ENCODE peak calls at places on chromosomes 4 and X, in four cellular contexts. K is psoas muscle, I is upper lobe of right lung, Z is stomach. P is an unnamed sample.

GRCh38 chrX:57266871-57267270 is 19.6 kb upstream of the FAAH2 start:
- DNase-seq in I (no peak), K (no peak), Z (no peak), P (no peak)

GRCh38 chr4:13349096-13349495 is 135.0 kb downstream of the RAB28 start:
- DNase-seq in Z (no peak), K (no peak), I (no peak), P (no peak)

GRCh38 chr4:135605096-135605495 is 1403.5 kb upstream of the PABPC4L start:
- DNase-seq in K (no peak), I (no peak), Z (no peak), P (no peak)

GRCh38 chr4:140049924-140050681 is 103.9 kb downstream of the MAML3 start:
- DNase-seq in I (no peak), K (no peak), Z (no peak), P (no peak)

GRCh38 chr4:16790508-16790907 is 107.9 kb downstream of the LDB2 start:
- DNase-seq in K (no peak), I (no peak), Z (no peak), P (no peak)

GRCh38 chr4:145843651-145844050 is 95.0 kb downstream of the ZNF827 start:
- DNase-seq in K (no peak), I (no peak), Z (no peak), P (no peak)

GRCh38 chr4:137601924-137602323 is 69.6 kb upstream of the PCDH18 start:
- DNase-seq in Z (no peak), I (no peak), K (no peak), P (no peak)

GRCh38 chr4:177194906-177195305 is 114.8 kb upstream of the NEIL3 start:
- DNase-seq in Z (no peak), I (no peak), K (no peak), P (no peak)

GRCh38 chr4:42048394-42048793 is 58.1 kb downstream of the SLC30A9 start:
- DNase-seq in K (no peak), Z (no peak), I (no peak), P (no peak)

GRCh38 chr4:12488672-12489071 is 995.5 kb downstream of the RAB28 start:
- DNase-seq in I (no peak), Z (no peak), K (no peak), P (no peak)

GRCh38 chrX:25002658-25003015 is 13.1 kb downstream of the ARX start:
- DNase-seq in K (no peak), I (no peak), Z (no peak), P (no peak)

GRCh38 chr4:30720021-30720655 is at the start of gene PCDH7:
- DNase-seq in Z (peak; percentile 37), I (no peak), K (peak; percentile 49), P (no peak)

GRCh38 chr4:166091146-166091545 is 218.1 kb downstream of the TLL1 start:
- DNase-seq in I (no peak), K (no peak), Z (no peak), P (no peak)

GRCh38 chr4:7557447-7557846 is 122.7 kb upstream of the PSAPL1 start:
- DNase-seq in I (no peak), K (no peak), Z (no peak), P (no peak)

GRCh38 chr4:140238353-140239041 is 84.5 kb upstream of the MAML3 start:
- DNase-seq in Z (peak; percentile 85), K (peak; percentile 96), I (peak; percentile 92), P (no peak)

GRCh38 chrX:129798888-129799287 is 19.1 kb downstream of the SASH3 start:
- DNase-seq in I (no peak), Z (no peak), K (no peak), P (no peak)

GRCh38 chrX:119410854-119411253 is 11.7 kb downstream of the SLC25A43 start:
- DNase-seq in K (no peak), I (no peak), Z (no peak), P (no peak)

GRCh38 chr4:1504786-1505500 is 98.7 kb upstream of the NKX1-1 start:
- DNase-seq in Z (no peak), K (peak; percentile 34), I (peak; percentile 54), P (no peak)

GRCh38 chr4:1717129-1718094 is 3.7 kb downstream of the TMEM129 start:
- DNase-seq in I (peak; percentile 63), K (no peak), Z (no peak), P (peak; percentile 82)

GRCh38 chrX:19840899-19841648 is 46.3 kb downstream of the SH3KBP1 start:
- DNase-seq in K (no peak), Z (no peak), I (no peak), P (no peak)

GRCh38 chrX:154002215-154002719 is 17.4 kb downstream of the IRAK1 start:
- DNase-seq in I (peak; percentile 73), K (no peak), Z (no peak), P (peak; percentile 91)
- H3K4me1 ChIP-seq in I (no peaks in the 10 kb centered on the region), K (no peaks in the 10 kb centered on the region), Z (no peaks in the 10 kb centered on the region), P (peaks cover 59% of the 10 kb centered on the region)

GRCh38 chr4:152369903-152370296 is 166.0 kb downstream of the FBXW7 start:
- DNase-seq in Z (no peak), I (no peak), K (no peak), P (no peak)
- TF ChIP-seq CTCF in Z (peak; percentile 6), I (peak; percentile 33), K (peak; percentile 36), P (no peak)

DNA sequence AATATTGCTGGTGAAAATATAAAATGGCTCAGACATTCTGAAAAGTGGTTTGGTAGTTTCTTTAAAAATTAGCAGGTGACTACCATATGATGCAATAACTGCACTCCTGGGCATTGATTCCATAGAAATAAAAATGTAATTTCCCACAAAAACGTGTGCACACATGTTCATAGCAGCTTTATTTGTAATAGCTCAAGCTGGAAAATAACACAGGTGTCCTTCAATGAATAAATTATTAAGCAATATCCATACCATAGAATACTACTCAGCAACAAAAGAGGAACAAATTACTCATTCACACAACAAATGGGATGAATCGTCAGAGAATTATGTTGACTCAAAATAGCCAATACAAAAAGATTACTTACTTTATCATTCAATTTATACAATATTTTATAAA is 893.7 kb upstream of the SLIT2 start:
- DNase-seq in K (no peak), I (no peak), Z (no peak), P (no peak)
- H3K9me3 ChIP-seq in K (no peaks in the 10 kb centered on the region), I (no peaks in the 10 kb centered on the region), Z (peaks cover 2% of the 10 kb centered on the region), P (no peaks in the 10 kb centered on the region)

DNA sequence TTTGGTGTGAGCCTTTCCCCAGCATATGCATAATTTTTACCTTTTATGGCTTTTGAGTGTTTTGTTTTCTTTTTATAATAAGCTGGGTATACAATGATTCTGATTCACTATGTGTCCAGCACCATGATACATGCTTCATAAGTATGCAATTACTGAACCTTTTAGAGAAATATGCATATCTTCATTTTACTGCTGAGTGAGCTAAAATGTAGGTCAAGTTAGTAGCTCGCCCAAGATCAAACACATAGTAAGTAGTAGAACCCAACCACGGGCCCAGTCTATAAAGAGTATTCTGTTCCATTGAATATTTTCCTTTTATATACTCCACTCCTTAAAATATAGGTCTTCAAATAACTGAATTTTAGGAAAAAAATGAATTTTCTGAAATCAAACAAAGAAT is 362.4 kb upstream of the HTR2C start:
- DNase-seq in I (no peak), Z (no peak), K (no peak), P (no peak)
- H3K4me1 ChIP-seq in I (no peaks in the 10 kb centered on the region), Z (no peaks in the 10 kb centered on the region), K (no peaks in the 10 kb centered on the region), P (no peaks in the 10 kb centered on the region)